ENCODE peak calls at places on chromosomes 3 and 15, in eight cellular contexts. U is activated CD8-positive, alpha-beta memory T cell treated with anti-CD3 and anti-CD28 coated beads for 48 hours; P is effector CD4-positive, alpha-beta T cell; C is COR-L47; G is fibroblast of the conjunctiva; R is anterior cingulate cortex; E is GM10248; L is mesothelial cell of epicardium. O is an unnamed sample.

GRCh38 chr15:79089890-79090486 is 592 bp downstream of the RASGRF1 start:
- DNase-seq in G (no peak), U (no peak), R (no peak), P (no peak), E (no peak), C (peak), L (no peak), O (no peak)

GRCh38 chr3:18900994-18901393 is 247.3 kb upstream of the KCNH8 start:
- DNase-seq in P (no peak), G (no peak), U (no peak), L (no peak), C (no peak), E (no peak), R (no peak), O (no peak)

GRCh38 chr15:89177633-89178306 is 43.6 kb downstream of the RLBP1 start:
- DNase-seq in C (peak), E (peak), L (no peak), R (peak), G (peak), U (peak), P (peak), O (peak)

GRCh38 chr3:14496351-14496750 is 43.8 kb downstream of the GRIP2 start:
- DNase-seq in G (no peak), P (no peak), E (no peak), C (no peak), L (no peak), U (no peak), R (no peak), O (no peak)

GRCh38 chr15:90790561-90790960 is 73.4 kb downstream of the BLM start:
- DNase-seq in R (no peak), P (no peak), U (no peak), C (no peak), E (no peak), G (no peak), L (no peak), O (no peak)

GRCh38 chr3:121529308-121529707 is 16.5 kb downstream of the POLQ start:
- DNase-seq in U (no peak), E (peak), R (no peak), C (no peak), L (no peak), P (no peak), G (peak), O (no peak)

GRCh38 chr15:48177383-48177874 is 666 bp downstream of the MYEF2 start:
- DNase-seq in R (no peak), L (no peak), C (peak), P (no peak), U (no peak), E (peak), G (peak), O (no peak)

GRCh38 chr15:90086868-90087268 is 15.4 kb downstream of the IDH2 start:
- DNase-seq in C (peak), P (no peak), L (no peak), E (peak), R (no peak), G (no peak), U (no peak), O (peak)

GRCh38 chr15:100592898-100593297 is 9.1 kb downstream of the LINS1 start:
- DNase-seq in U (no peak), R (no peak), G (peak), E (no peak), L (no peak), C (no peak), P (no peak), O (no peak)

GRCh38 chr15:84684092-84684491 is 26.1 kb upstream of the NMB start:
- DNase-seq in L (no peak), P (no peak), U (no peak), E (no peak), R (no peak), C (no peak), G (no peak), O (no peak)

GRCh38 chr15:94080416-94080815 is 150.9 kb upstream of the MCTP2 start:
- DNase-seq in P (no peak), R (no peak), L (no peak), E (no peak), U (no peak), G (peak), C (no peak), O (peak)

GRCh38 chr3:134666466-134666865 is 15.6 kb upstream of the KY start:
- DNase-seq in U (no peak), C (no peak), L (no peak), E (no peak), R (no peak), P (no peak), G (no peak), O (no peak)

GRCh38 chr15:32909431-32909830 is 191.6 kb downstream of the GREM1 start:
- DNase-seq in U (no peak), G (peak), E (no peak), C (no peak), R (no peak), P (no peak), L (no peak), O (no peak)

GRCh38 chr3:112973325-112974177 is 1.4 kb downstream of the CD200R1 start:
- DNase-seq in C (no peak), G (no peak), E (peak), R (no peak), L (no peak), U (no peak), P (peak), O (peak)

GRCh38 chr15:64466408-64467116 is 6.2 kb downstream of the ZNF609 start:
- DNase-seq in U (no peak), C (no peak), G (no peak), R (no peak), E (no peak), P (no peak), L (no peak), O (no peak)

GRCh38 chr3:106814231-106814630 is 563.0 kb upstream of the CCDC54 start:
- DNase-seq in C (no peak), P (no peak), U (no peak), E (no peak), R (no peak), G (peak), L (no peak), O (no peak)

GRCh38 chr3:120114981-120115380 is 20.7 kb upstream of the GSK3B start:
- DNase-seq in U (no peak), C (no peak), L (no peak), E (no peak), G (no peak), P (no peak), R (no peak), O (no peak)

GRCh38 chr3:30299674-30300423 is 306.6 kb upstream of the TGFBR2 start:
- DNase-seq in E (no peak), C (no peak), U (no peak), L (no peak), R (no peak), P (no peak), G (no peak), O (no peak)

GRCh38 chr3:172305552-172305951 is 142.7 kb downstream of the GHSR start:
- DNase-seq in G (peak), P (no peak), R (no peak), L (no peak), E (no peak), C (no peak), U (no peak), O (no peak)

GRCh38 chr3:170967682-170968081 is 58.8 kb downstream of the SLC2A2 start:
- DNase-seq in L (no peak), R (no peak), E (no peak), G (no peak), P (no peak), C (no peak), U (no peak), O (no peak)

GRCh38 chr3:173038484-173038871 is 102.6 kb downstream of the SPATA16 start:
- DNase-seq in G (no peak), U (no peak), L (no peak), P (no peak), R (no peak), C (no peak), E (no peak), O (no peak)

GRCh38 chr15:78619022-78619950 is 1.5 kb downstream of the CHRNA3 start:
- DNase-seq in U (no peak), L (no peak), E (no peak), G (no peak), P (no peak), R (no peak), C (no peak), O (no peak)

GRCh38 chr3:190155752-190156151 is 35.1 kb upstream of the P3H2 start:
- DNase-seq in G (no peak), U (no peak), E (no peak), L (no peak), C (no peak), R (no peak), P (no peak), O (no peak)

GRCh38 chr15:56886450-56886856 is 32.0 kb upstream of the TCF12 start:
- DNase-seq in E (no peak), P (no peak), R (no peak), L (no peak), C (no peak), G (no peak), U (no peak), O (peak)

GRCh38 chr3:189038773-189039720 is 132.7 kb upstream of the TPRG1 start:
- DNase-seq in G (no peak), L (no peak), C (no peak), U (no peak), E (no peak), R (no peak), P (no peak), O (no peak)

GRCh38 chr15:82936966-82937647 is 15.4 kb downstream of the HOMER2 start:
- DNase-seq in C (no peak), U (no peak), E (no peak), L (no peak), P (no peak), R (no peak), G (no peak), O (no peak)

GRCh38 chr15:89760303-89761008 is 9.4 kb upstream of the MESP1 start:
- DNase-seq in U (peak), G (peak), L (no peak), C (peak), P (peak), E (peak), R (peak), O (peak)

GRCh38 chr3:72260590-72260914 is 475.6 kb upstream of the PROK2 start:
- DNase-seq in E (no peak), L (no peak), U (no peak), G (no peak), C (no peak), R (no peak), P (no peak), O (no peak)

GRCh38 chr15:57422113-57422754 is 45.9 kb downstream of the CGNL1 start:
- DNase-seq in R (no peak), C (no peak), E (peak), P (no peak), U (no peak), L (no peak), G (no peak), O (no peak)

GRCh38 chr15:90174140-90174891 is 26.8 kb upstream of the SEMA4B start:
- DNase-seq in C (peak), U (no peak), P (no peak), R (peak), L (no peak), E (no peak), G (no peak), O (no peak)

GRCh38 chr3:127093312-127093711 is 99.6 kb upstream of the PRR23E start:
- DNase-seq in E (no peak), P (no peak), U (no peak), L (no peak), G (no peak), C (no peak), R (no peak), O (no peak)

GRCh38 chr15:87287156-87287555 is 969.4 kb downstream of the NTRK3 start:
- DNase-seq in C (no peak), E (no peak), L (no peak), R (no peak), G (peak), P (no peak), U (no peak), O (no peak)